ENCODE peak calls at places on chromosomes 4 and X, in four cellular contexts. D is GM23248; L is fibroblast of lung; T is CD8-positive, alpha-beta T cell. E is an unnamed sample.

GRCh38 chrX:139077303-139078131 is 366.0 kb upstream of the FGF13 start:
- DNase-seq in T (no peak), L (peak), D (peak), E (no peak)

GRCh38 chr4:22019676-22020075 is 71.1 kb upstream of the KCNIP4 start:
- DNase-seq in L (no peak), T (no peak), D (peak), E (no peak)

GRCh38 chr4:57110635-57111546 is 706 bp upstream of the IGFBP7 start:
- DNase-seq in D (peak), L (peak), T (no peak), E (peak)

GRCh38 chr4:26717332-26717731 is 133.4 kb downstream of the TBC1D19 start:
- DNase-seq in D (peak), L (peak), T (no peak), E (no peak)

GRCh38 chrX:15468036-15468435 is 25.1 kb downstream of the PIR start:
- DNase-seq in D (peak), L (peak), T (no peak), E (peak)

GRCh38 chr4:186029731-186030421 is 39.1 kb upstream of the TLR3 start:
- DNase-seq in D (peak), L (peak), T (no peak), E (peak)

GRCh38 chrX:132983496-132983895 is 25.1 kb upstream of the HS6ST2 start:
- DNase-seq in D (no peak), T (no peak), L (no peak), E (no peak)

GRCh38 chrX:53440631-53441517 is 6.7 kb upstream of the HSD17B10 start:
- DNase-seq in D (peak), L (peak), T (peak), E (peak)

GRCh38 chrX:9379697-9380551 is 84.9 kb upstream of the TBL1X start:
- DNase-seq in L (peak), D (peak), T (no peak), E (no peak)

GRCh38 chrX:119249836-119250340 is 13.8 kb downstream of the PGRMC1 start:
- DNase-seq in T (no peak), D (peak), L (peak), E (no peak)

GRCh38 chr4:184347251-184348239 is 126.8 kb downstream of the IRF2 start:
- DNase-seq in L (peak), T (no peak), D (no peak), E (peak)

GRCh38 chrX:51420610-51421009 is 75.8 kb downstream of the NUDT11 start:
- DNase-seq in T (peak), L (peak), D (peak), E (no peak)

GRCh38 chrX:73913580-73913979 is 350.6 kb downstream of the CHIC1 start:
- DNase-seq in L (peak), D (no peak), T (no peak), E (no peak)

GRCh38 chrX:20060961-20061868 is 55.5 kb downstream of the MAP7D2 start:
- DNase-seq in D (no peak), L (no peak), T (no peak), E (peak)

GRCh38 chrX:134660627-134661026 is 2.4 kb upstream of the PLAC1 start:
- DNase-seq in T (no peak), L (peak), D (peak), E (no peak)

GRCh38 chrX:136892412-136892811 is 11.9 kb upstream of the RBMX start:
- DNase-seq in D (no peak), T (no peak), L (no peak), E (no peak)

GRCh38 chrX:87110142-87110541 is 407.5 kb upstream of the KLHL4 start:
- DNase-seq in L (no peak), T (no peak), D (no peak), E (no peak)

GRCh38 chr4:107183155-107183774 is 147.2 kb upstream of the DKK2 start:
- DNase-seq in L (peak), D (peak), T (no peak), E (no peak)

GRCh38 chrX:50905334-50905733 is 5.2 kb upstream of the BMP15 start:
- DNase-seq in L (peak), T (no peak), D (peak), E (no peak)

GRCh38 chrX:104270212-104270611 is 15.5 kb upstream of the ESX1 start:
- DNase-seq in T (no peak), L (no peak), D (no peak), E (no peak)

GRCh38 chr4:11073621-11074051 is 355.1 kb downstream of the HS3ST1 start:
- DNase-seq in T (no peak), D (peak), L (peak), E (peak)

GRCh38 chrX:30039768-30040167 is 175.6 kb upstream of the MAGEB2 start:
- DNase-seq in D (no peak), L (peak), T (no peak), E (no peak)

GRCh38 chr4:137825505-137825904 is 293.2 kb upstream of the PCDH18 start:
- DNase-seq in D (no peak), L (no peak), T (no peak), E (no peak)

GRCh38 chr4:15684498-15684897 is 2.9 kb downstream of the FAM200B start:
- DNase-seq in D (no peak), T (no peak), L (no peak), E (no peak)

GRCh38 chr4:40270609-40271008 is 64.5 kb upstream of the CHRNA9 start:
- DNase-seq in T (no peak), D (no peak), L (no peak), E (no peak)

GRCh38 chrX:137212078-137212632 is 178.4 kb upstream of the GPR101 start:
- DNase-seq in D (no peak), L (no peak), T (no peak), E (no peak)

GRCh38 chr4:16116019-16116418 is 32.2 kb upstream of the PROM1 start:
- DNase-seq in T (no peak), D (no peak), L (no peak), E (no peak)

DNA sequence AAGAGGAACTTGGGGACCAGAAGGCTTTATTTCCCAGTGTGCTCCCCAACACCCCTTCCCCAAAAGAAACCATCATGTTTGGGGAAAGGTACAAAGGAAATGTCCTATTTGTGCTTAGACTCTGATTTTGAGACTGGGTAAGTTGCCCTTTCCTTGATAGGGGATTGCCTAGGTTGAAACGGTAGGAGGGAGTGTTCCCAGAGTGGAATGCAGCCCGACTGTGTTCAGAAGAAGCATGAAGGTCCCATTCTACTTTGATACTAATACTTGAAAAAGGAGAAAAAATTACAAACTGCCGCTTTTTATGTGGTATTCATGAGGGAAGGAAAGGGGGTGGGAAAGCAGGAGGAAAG is 32.4 kb upstream of the TMEM131L start:
- DNase-seq in L (no peak), D (no peak), T (no peak), E (no peak)
- H3K4me3 ChIP-seq in L (no peak), D (no peak), T (peak), E (no peak)

DNA sequence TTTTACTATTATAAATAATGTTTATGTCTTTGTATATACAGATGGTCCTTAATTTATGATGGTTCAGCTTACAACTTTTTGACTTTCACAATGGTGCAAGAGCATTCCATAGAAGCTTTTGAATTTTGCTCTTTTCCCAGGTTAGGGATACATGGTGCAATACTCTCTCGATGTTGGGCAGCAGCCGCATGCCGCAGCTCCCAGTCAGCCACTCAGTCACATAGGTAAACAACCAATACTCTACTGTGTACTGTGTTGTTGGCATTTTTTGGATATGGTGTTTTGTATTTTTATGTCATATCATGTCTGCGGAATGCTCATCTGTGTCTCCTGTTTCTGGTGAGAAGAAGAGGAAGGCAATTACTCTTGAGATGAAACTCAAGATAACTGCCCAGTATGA is 258.0 kb upstream of the ETNPPL start:
- DNase-seq in L (no peak), D (no peak), T (no peak), E (no peak)
- H3K4me3 ChIP-seq in L (no peak), D (no peak), T (no peak), E (no peak)

GRCh38 chrX:17637235-17637634 is 100.1 kb upstream of the SCML1 start:
- DNase-seq in D (no peak), L (no peak), T (no peak), E (no peak)

GRCh38 chrX:17633546-17633945 is 103.7 kb upstream of the SCML1 start:
- DNase-seq in L (no peak), D (no peak), T (no peak), E (no peak)

GRCh38 chrX:17632942-17633341 is 104.4 kb upstream of the SCML1 start:
- DNase-seq in L (peak), T (no peak), D (peak), E (no peak)

GRCh38 chrX:17634542-17635207 is 102.6 kb upstream of the SCML1 start:
- DNase-seq in T (no peak), L (no peak), D (no peak), E (no peak)

DNA sequence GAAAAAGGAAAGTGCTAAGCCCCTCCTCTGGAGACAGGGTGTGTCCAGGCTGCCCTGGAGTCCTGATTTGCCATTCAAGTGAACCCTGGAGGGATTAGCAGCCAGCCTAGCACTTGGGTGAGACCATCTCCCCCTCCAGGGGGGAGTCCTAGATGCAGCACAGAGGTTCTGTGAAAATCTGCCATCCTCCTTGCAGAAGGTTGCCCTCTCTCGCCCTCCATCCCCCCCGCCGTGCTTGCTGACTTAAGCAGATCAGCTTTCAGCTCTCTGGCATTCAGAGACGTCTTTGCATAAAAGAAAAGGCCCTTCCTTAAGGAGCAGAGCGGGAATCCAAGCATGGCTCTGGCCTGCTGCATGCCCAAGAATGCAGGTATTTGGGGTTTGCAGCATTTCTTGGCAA is 102.1 kb upstream of the SCML1 start:
- DNase-seq in D (no peak), L (peak), T (no peak), E (no peak)
- H3K4me3 ChIP-seq in D (no peak), L (no peak), T (no peak), E (no peak)

GRCh38 chr4:6929735-6930464 is 20.3 kb downstream of the TBC1D14 start:
- DNase-seq in L (no peak), D (no peak), T (no peak), E (no peak)

GRCh38 chr4:6932475-6932874 is 22.8 kb downstream of the TBC1D14 start:
- DNase-seq in L (no peak), T (no peak), D (no peak), E (no peak)

GRCh38 chr4:6928067-6928466 is 18.4 kb downstream of the TBC1D14 start:
- DNase-seq in T (no peak), D (no peak), L (no peak), E (no peak)

GRCh38 chr4:6926681-6927478 is 17.3 kb downstream of the TBC1D14 start:
- DNase-seq in D (no peak), T (peak), L (peak), E (peak)

DNA sequence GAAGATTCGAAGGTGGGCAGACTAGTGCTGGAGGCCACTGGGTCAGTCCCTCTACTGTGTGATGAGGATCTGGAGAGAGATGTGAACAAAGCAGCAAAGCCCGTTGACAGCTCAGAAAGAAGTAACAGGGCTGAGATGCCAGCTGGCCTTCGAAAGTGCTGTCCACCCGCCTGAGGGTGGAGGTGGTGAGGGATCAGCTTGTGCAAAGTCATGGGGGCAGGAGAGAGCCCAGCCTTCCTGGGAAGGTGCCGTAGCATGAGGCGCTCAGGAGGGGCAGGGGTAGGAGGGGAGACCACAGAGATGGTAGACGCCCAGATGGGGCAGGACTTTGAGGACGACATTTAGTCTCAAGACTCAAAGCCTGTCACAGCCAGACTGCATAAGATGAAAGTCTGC is 19.7 kb downstream of the TBC1D14 start:
- DNase-seq in L (no peak), D (no peak), T (no peak), E (no peak)
- H3K4me3 ChIP-seq in L (no peak), D (no peak), T (no peak), E (no peak)

DNA sequence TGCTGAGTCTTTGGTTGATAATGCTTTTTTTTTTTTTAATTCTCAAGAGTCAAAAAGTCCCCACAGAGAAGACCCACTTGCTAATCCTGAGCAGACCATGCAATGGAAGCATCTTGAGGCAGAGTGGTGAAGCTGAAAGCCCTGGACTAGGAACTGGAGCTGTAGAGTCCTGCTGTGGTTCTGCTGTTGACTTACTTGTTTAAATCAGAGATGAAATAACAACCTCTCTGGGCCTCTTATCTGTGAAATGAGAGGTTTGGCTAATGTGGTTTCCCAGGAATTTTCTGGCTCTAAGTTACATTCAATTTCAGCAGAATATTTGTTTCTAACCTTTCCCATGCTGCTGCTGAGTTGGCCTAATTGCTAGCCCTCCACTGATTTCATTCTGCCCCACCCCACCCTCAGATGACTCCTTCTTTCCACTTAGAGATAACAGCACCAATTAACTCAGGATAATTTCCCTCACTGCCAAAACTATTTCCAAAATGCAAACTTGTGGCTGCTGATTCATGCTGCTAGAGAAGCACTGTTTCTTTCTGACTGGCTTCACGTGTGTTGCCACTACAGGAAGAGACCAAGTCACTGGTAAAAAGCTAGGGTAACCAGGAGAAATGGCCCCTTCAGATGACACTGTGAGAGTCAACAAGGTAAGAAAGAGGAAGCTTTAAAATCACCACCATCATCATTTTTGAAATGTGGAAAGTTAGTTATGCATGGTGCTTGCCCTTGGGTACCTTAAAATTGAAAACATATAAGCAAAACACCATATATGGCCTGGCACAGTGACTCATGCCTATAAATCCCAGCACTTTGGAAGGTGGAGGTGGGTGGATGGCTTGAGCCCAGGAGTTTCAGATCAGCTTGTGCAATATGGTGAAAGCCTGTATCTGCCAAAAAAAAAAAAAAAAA is 326.4 kb downstream of the DCHS2 start:
- DNase-seq in T (no peak), D (peak), L (peak), E (no peak)
- H3K4me3 ChIP-seq in T (no peak), D (peak), L (no peak), E (no peak)

GRCh38 chr4:48989461-48990203 is 3.6 kb downstream of the CWH43 start:
- DNase-seq in T (no peak), L (no peak), D (no peak), E (no peak)

GRCh38 chr4:48986654-48987164 is 634 bp downstream of the CWH43 start:
- DNase-seq in L (no peak), T (no peak), D (no peak), E (no peak)

GRCh38 chr4:48979897-48980579 is 6.0 kb upstream of the CWH43 start:
- DNase-seq in D (peak), L (no peak), T (no peak), E (no peak)

GRCh38 chr4:48985976-48986653 is at the start of gene CWH43:
- DNase-seq in L (no peak), D (no peak), T (no peak), E (no peak)

GRCh38 chr4:48985602-48985975 is 486 bp upstream of the CWH43 start:
- DNase-seq in D (no peak), L (no peak), T (no peak), E (no peak)
- H3K4me3 ChIP-seq in D (no peak), L (peak), T (no peak), E (no peak)

DNA sequence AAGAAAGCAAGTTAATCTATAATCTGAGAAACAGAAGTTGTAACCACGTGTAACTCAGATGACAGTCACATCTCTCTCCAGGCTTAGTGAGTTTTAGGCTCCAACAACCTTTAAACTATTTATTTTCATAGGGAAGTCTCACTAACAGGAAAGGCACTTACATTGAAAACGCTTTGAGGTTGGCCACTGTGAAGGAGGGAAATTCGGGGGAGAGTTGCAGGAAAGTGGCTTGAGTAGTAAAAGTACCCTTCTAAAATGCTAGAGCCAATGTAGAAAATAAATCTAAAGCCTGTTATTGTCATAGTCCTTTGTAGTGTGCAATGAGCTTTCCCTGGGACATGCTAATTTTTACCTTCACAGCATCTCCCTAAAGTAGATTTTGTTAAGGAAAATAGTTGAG is 995 bp upstream of the NFXL1 start:
- DNase-seq in L (no peak), T (no peak), D (no peak), E (no peak)
- H3K4me3 ChIP-seq in L (no peak), T (no peak), D (peak), E (no peak)

DNA sequence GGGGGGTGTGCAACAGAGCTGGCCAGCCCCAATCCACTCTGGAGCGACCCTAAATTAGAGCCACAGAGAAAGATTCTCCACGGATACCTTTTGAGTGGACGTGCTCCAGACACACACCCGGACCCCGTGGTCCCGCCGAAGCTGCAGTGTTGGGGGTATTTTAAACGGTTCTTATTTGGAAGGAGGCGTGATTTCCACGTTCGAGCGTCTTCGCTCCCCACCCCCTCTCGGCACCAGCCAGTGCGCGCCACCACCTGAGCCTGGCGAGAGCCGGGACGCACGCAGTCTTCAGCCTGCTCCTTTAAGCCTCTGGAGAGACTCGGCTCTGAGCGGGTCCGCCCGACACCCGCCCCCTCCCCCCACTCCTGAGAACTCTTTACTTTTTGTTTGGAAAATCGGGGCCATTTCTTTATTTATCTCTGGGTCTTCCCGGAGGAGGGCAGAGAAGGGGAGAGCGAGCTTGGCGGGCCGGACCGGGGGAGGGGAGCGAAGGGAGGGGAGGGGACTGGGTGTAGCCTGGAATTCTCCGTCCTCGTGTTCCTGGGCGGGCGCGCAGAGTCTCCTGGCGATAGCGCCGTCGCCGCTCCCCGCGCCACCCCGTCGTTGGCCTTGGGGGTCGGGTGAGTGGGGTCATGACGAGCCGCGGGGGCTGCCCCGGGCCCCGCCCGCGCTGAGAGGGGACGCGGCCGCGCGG is 660 bp upstream of the PTCHD1 start:
- DNase-seq in T (no peak), L (no peak), D (no peak), E (no peak)
- H3K4me3 ChIP-seq in T (no peak), L (peak), D (peak), E (no peak)

E was measured in lower leg skin.